ENCODE peak calls at places on chromosomes 1 and 21, in seven cellular contexts. E, F, B, D, L, R and W are unnamed samples.

GRCh38 chr1:218304281-218305039 is 19.4 kb downstream of the RRP15 start:
- DNase-seq in F (no peak), D (peak; percentile 71), L (no peak), E (no peak), R (no peak), B (peak; percentile 32), W (no peak)

GRCh38 chr1:24951337-24951736 is 21.3 kb upstream of the RUNX3 start:
- DNase-seq in R (no peak), F (no peak), B (no peak), D (no peak), L (no peak), E (no peak), W (no peak)

GRCh38 chr1:203555046-203555445 is 61.1 kb downstream of the OPTC start:
- DNase-seq in D (peak; percentile 46), F (no peak), B (no peak), E (no peak), L (no peak), R (no peak), W (no peak)

GRCh38 chr1:78340006-78340405 is 150.8 kb upstream of the PTGFR start:
- DNase-seq in E (no peak), B (no peak), D (no peak), R (no peak), F (no peak), L (no peak), W (no peak)

GRCh38 chr1:174165471-174166137 is 6.3 kb downstream of the RABGAP1L start:
- DNase-seq in L (no peak), E (no peak), B (no peak), F (peak; percentile 18), R (no peak), D (peak; percentile 23), W (no peak)

GRCh38 chr21:42257091-42257760 is 38.3 kb downstream of the ABCG1 start:
- DNase-seq in E (no peak), D (no peak), F (no peak), R (no peak), L (no peak), B (no peak), W (no peak)

GRCh38 chr1:167465751-167466150 is 52.6 kb downstream of the CD247 start:
- DNase-seq in R (no peak), B (no peak), F (no peak), D (no peak), E (no peak), L (no peak), W (no peak)

GRCh38 chr1:162062542-162063015 is 6.9 kb upstream of the NOS1AP start:
- DNase-seq in D (no peak), L (peak; percentile 60), F (no peak), B (peak; percentile 73), R (no peak), E (no peak), W (no peak)

GRCh38 chr1:966135-966602 is at the start of gene PLEKHN1:
- DNase-seq in L (peak; percentile 63), F (no peak), E (no peak), B (no peak), R (peak; percentile 60), D (no peak), W (no peak)

GRCh38 chr1:193417420-193417819 is 231.0 kb upstream of the B3GALT2 start:
- DNase-seq in D (no peak), E (no peak), L (no peak), F (no peak), R (no peak), B (no peak), W (no peak)

GRCh38 chr1:39107891-39108290 is 81.7 kb downstream of the NDUFS5 start:
- DNase-seq in E (no peak), L (no peak), D (no peak), B (no peak), R (no peak), F (no peak), W (no peak)

GRCh38 chr1:28401760-28402159 is 32.2 kb downstream of the PHACTR4 start:
- DNase-seq in F (no peak), R (no peak), L (no peak), B (no peak), E (no peak), D (no peak), W (no peak)

GRCh38 chr1:57752847-57753246 is 329.0 kb upstream of the DAB1 start:
- DNase-seq in R (no peak), E (no peak), D (no peak), B (no peak), L (no peak), F (no peak), W (no peak)

GRCh38 chr1:87115317-87115885 is 201.0 kb downstream of the HS2ST1 start:
- DNase-seq in F (peak; percentile 71), R (no peak), E (no peak), B (no peak), L (no peak), D (no peak), W (no peak)

GRCh38 chr1:223515416-223515815 is 122.2 kb downstream of the CCDC185 start:
- DNase-seq in E (peak; percentile 50), R (no peak), B (no peak), F (no peak), L (no peak), D (no peak), W (no peak)

GRCh38 chr1:18422076-18422777 is 58.5 kb upstream of the KLHDC7A start:
- DNase-seq in D (no peak), E (no peak), R (no peak), B (no peak), F (no peak), L (no peak), W (no peak)

DNA sequence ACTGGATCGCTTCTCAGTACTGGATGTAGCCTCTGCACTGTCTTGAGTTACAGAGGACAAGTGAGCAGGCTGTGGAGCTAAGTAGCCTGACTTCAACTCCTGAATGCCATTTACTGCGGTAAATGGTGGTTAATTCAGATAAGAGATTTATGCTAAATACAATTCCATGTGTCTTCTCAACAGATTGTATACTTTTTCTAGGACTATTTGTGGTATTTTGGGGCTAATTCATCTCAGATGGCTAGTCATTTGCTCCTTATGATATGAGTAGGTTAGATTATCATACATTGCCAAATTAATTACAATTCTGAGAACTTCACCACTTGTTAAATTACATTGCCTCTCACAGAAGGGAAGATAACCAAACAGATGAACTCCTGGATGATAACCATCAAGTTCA is 90.5 kb downstream of the NTNG1 start:
- DNase-seq in D (no peak), B (no peak), F (no peak), E (no peak), L (no peak), R (no peak), W (no peak)
- H3K27ac ChIP-seq in D (no peak overlapping the region), B (no peak overlapping the region), F (no peak overlapping the region), E (no peak overlapping the region), L (no peak overlapping the region), R (no peak overlapping the region), W (no peak overlapping the region)

DNA sequence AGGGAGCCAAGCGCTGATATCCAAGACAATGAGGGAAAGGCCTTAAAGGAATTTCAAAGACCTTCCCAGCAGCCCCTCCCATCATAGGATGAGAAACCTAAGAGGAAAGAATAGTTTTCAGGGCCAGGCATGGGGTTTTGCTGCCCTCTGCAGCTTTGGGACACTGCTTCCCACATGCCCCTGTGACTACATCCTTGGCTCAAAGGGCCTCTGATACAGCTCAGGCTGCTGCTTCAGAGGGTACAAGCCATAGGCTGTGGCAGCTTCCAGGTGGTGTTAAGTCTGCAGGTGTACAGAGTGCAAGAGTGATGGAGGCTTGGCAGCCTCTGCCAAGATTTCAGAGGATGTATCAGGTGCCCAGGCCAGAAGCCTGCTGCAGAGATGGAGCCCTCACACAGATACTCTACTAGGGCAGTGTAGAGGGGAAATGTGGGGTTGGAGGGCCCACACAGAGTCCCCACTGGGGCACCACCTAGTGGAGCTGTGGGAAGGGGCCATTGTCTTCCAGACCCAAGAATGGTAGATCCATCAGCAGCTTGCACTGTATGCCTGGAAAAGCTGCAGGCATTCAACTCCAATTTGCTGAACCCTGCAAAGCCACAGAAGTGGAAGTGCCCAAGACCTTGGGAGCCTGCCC is 125.8 kb downstream of the SLC45A1 start:
- DNase-seq in D (peak; percentile 40), L (no peak), E (no peak), F (no peak), B (peak; percentile 66), R (no peak), W (no peak)
- TF ChIP-seq CTCF in D (peak; percentile 22), L (no peak), E (no peak), F (no peak), B (peak; percentile 38), R (no peak), W (no peak)

GRCh38 chr1:111563619-111564018 is 56.0 kb upstream of the RAP1A start:
- DNase-seq in R (no peak), D (no peak), B (no peak), F (no peak), L (no peak), E (no peak), W (no peak)

GRCh38 chr1:111559736-111560279 is 56.4 kb upstream of the ADORA3 start:
- DNase-seq in E (no peak), D (no peak), L (no peak), F (no peak), B (no peak), R (no peak), W (no peak)

GRCh38 chr1:111565079-111565478 is 54.5 kb upstream of the RAP1A start:
- DNase-seq in D (no peak), F (no peak), L (no peak), B (no peak), R (no peak), E (no peak), W (no peak)

GRCh38 chr1:111565957-111566356 is 53.6 kb upstream of the RAP1A start:
- DNase-seq in B (no peak), F (no peak), D (no peak), R (no peak), E (no peak), L (no peak), W (no peak)

DNA sequence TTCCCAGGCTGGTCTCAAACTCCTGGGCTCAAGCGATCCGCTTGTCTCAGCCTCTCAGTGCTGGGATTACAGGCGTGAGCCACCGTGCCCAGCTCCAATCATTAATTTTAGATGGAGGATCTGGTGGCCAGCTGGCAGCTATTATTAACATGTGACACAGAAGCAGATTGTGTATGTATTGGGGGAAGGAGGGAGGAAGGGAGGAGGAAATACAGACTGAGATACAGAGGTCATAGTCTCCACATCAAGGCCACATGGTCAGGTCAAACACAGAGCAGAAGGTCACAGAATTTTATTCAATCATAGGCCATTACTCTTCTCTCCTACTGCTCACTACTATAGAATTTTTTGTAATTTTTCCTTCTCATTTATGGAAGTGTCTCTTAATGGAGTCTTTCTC is 57.9 kb upstream of the ADORA3 start:
- DNase-seq in D (peak; percentile 17), R (no peak), B (no peak), L (peak; percentile 35), E (no peak), F (no peak), W (no peak)
- H3K4me1 ChIP-seq in D (no peaks in the 10 kb centered on the region), R (no peaks in the 10 kb centered on the region), B (no peaks in the 10 kb centered on the region), L (peaks cover 23% of the 10 kb centered on the region), E (no peaks in the 10 kb centered on the region), F (no peaks in the 10 kb centered on the region), W (no peaks in the 10 kb centered on the region)

DNA sequence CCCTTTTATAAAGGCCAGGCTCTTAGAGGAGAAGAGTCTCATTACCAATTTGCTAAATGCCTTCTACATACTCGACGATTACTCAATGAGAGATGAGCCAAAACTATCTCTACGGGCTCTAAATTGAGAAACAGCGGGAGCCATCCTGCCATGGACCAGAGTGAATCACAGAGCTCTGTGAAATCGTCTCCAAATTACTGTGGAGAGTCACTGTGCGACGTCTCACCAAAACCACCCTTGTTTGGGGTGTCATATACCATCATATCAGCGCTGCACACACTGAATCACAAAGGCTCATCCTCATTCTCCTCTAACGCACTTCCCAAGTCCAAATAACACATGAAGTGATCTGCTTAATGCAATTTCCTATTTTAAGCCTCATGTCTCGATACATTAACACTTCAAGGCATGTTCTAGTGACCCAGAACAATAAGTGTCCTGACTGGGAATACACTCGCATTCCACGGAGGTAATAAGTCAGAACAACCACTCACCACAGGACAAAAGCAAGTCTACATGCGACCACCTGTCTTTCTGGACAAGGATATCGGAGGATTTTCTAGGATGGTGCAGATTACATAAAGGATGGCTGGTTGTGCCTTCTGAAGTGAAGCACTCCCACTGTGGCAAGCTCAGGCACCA is 44.4 kb downstream of the NID1 start:
- DNase-seq in L (no peak), D (no peak), R (no peak), F (no peak), B (no peak), E (no peak), W (peak; percentile 63)
- H3K27ac ChIP-seq in L (peak overlapping the region; percentile 82), D (peak overlapping the region; percentile 87), R (peak overlapping the region; percentile 67), F (peak overlapping the region; percentile 88), B (no peak overlapping the region), E (no peak overlapping the region), W (peak overlapping the region; percentile 46)